ENCODE peak calls at places on chromosomes 5 and 9, in nine cellular contexts. One of them, this sample, is unnamed.

GRCh38 chr9:4887556-4887955 is 94.8 kb downstream of the RCL1 start:
- DNase-seq in islet precursor cell: no peak
- DNase-seq in cardiac fibroblast: peak; percentile 81
- DNase-seq in NCI-H345: peak; percentile 34
- DNase-seq in psoas muscle: no peak
- DNase-seq in HEK293T: no peak
- DNase-seq in GM23248: peak; percentile 57
- DNase-seq in stimulated activated CD8-positive, alpha-beta memory T cell treated with anti-CD3 and anti-CD28 coated beads, Interleukin-15, amount 100 ng/mL, for 24 hours: no peak
- DNase-seq in left cardiac atrium: peak; percentile 39
- DNase-seq in this sample: peak; percentile 38

GRCh38 chr5:148834689-148835088 is 8.3 kb downstream of the ADRB2 start:
- DNase-seq in NCI-H345: no peak
- DNase-seq in cardiac fibroblast: no peak
- DNase-seq in stimulated activated CD8-positive, alpha-beta memory T cell treated with anti-CD3 and anti-CD28 coated beads, Interleukin-15, amount 100 ng/mL, for 24 hours: no peak
- DNase-seq in psoas muscle: no peak
- DNase-seq in HEK293T: no peak
- DNase-seq in islet precursor cell: no peak
- DNase-seq in left cardiac atrium: no peak
- DNase-seq in GM23248: no peak
- DNase-seq in this sample: no peak

GRCh38 chr9:14383296-14383695 is 69.4 kb upstream of the NFIB start:
- DNase-seq in left cardiac atrium: peak; percentile 31
- DNase-seq in HEK293T: no peak
- DNase-seq in psoas muscle: no peak
- DNase-seq in stimulated activated CD8-positive, alpha-beta memory T cell treated with anti-CD3 and anti-CD28 coated beads, Interleukin-15, amount 100 ng/mL, for 24 hours: no peak
- DNase-seq in NCI-H345: peak; percentile 68
- DNase-seq in islet precursor cell: no peak
- DNase-seq in GM23248: peak; percentile 64
- DNase-seq in cardiac fibroblast: peak; percentile 77
- DNase-seq in this sample: peak; percentile 61

GRCh38 chr5:142248853-142249462 is 75.9 kb downstream of the SPRY4 start:
- DNase-seq in stimulated activated CD8-positive, alpha-beta memory T cell treated with anti-CD3 and anti-CD28 coated beads, Interleukin-15, amount 100 ng/mL, for 24 hours: no peak
- DNase-seq in NCI-H345: no peak
- DNase-seq in HEK293T: no peak
- DNase-seq in psoas muscle: peak; percentile 68
- DNase-seq in cardiac fibroblast: peak; percentile 24
- DNase-seq in GM23248: peak; percentile 70
- DNase-seq in left cardiac atrium: peak; percentile 72
- DNase-seq in islet precursor cell: peak; percentile 79
- DNase-seq in this sample: peak; percentile 50

GRCh38 chr9:9820411-9820810 is 792.4 kb downstream of the PTPRD start:
- DNase-seq in HEK293T: no peak
- DNase-seq in GM23248: no peak
- DNase-seq in left cardiac atrium: no peak
- DNase-seq in islet precursor cell: no peak
- DNase-seq in cardiac fibroblast: no peak
- DNase-seq in NCI-H345: no peak
- DNase-seq in stimulated activated CD8-positive, alpha-beta memory T cell treated with anti-CD3 and anti-CD28 coated beads, Interleukin-15, amount 100 ng/mL, for 24 hours: no peak
- DNase-seq in psoas muscle: no peak
- DNase-seq in this sample: peak; percentile 85

GRCh38 chr9:4012446-4012845 is 287.4 kb downstream of the GLIS3 start:
- DNase-seq in GM23248: no peak
- DNase-seq in HEK293T: no peak
- DNase-seq in islet precursor cell: no peak
- DNase-seq in cardiac fibroblast: no peak
- DNase-seq in NCI-H345: no peak
- DNase-seq in stimulated activated CD8-positive, alpha-beta memory T cell treated with anti-CD3 and anti-CD28 coated beads, Interleukin-15, amount 100 ng/mL, for 24 hours: no peak
- DNase-seq in left cardiac atrium: no peak
- DNase-seq in psoas muscle: no peak
- DNase-seq in this sample: peak; percentile 65

GRCh38 chr5:179406031-179406681 is 60.9 kb upstream of the ADAMTS2 start:
- DNase-seq in islet precursor cell: peak; percentile 45
- DNase-seq in psoas muscle: no peak
- DNase-seq in left cardiac atrium: peak; percentile 40
- DNase-seq in HEK293T: no peak
- DNase-seq in stimulated activated CD8-positive, alpha-beta memory T cell treated with anti-CD3 and anti-CD28 coated beads, Interleukin-15, amount 100 ng/mL, for 24 hours: no peak
- DNase-seq in GM23248: peak; percentile 46
- DNase-seq in NCI-H345: no peak
- DNase-seq in cardiac fibroblast: peak; percentile 55
- DNase-seq in this sample: no peak

GRCh38 chr9:15485836-15486678 is 24.7 kb downstream of the PSIP1 start:
- DNase-seq in psoas muscle: no peak
- DNase-seq in NCI-H345: no peak
- DNase-seq in HEK293T: no peak
- DNase-seq in stimulated activated CD8-positive, alpha-beta memory T cell treated with anti-CD3 and anti-CD28 coated beads, Interleukin-15, amount 100 ng/mL, for 24 hours: no peak
- DNase-seq in left cardiac atrium: no peak
- DNase-seq in islet precursor cell: no peak
- DNase-seq in GM23248: peak; percentile 58
- DNase-seq in cardiac fibroblast: peak; percentile 44
- DNase-seq in this sample: peak; percentile 36

GRCh38 chr9:126166866-126167265 is 159.8 kb upstream of the MVB12B start:
- DNase-seq in cardiac fibroblast: no peak
- DNase-seq in left cardiac atrium: no peak
- DNase-seq in stimulated activated CD8-positive, alpha-beta memory T cell treated with anti-CD3 and anti-CD28 coated beads, Interleukin-15, amount 100 ng/mL, for 24 hours: no peak
- DNase-seq in psoas muscle: no peak
- DNase-seq in NCI-H345: no peak
- DNase-seq in islet precursor cell: no peak
- DNase-seq in GM23248: no peak
- DNase-seq in HEK293T: no peak
- DNase-seq in this sample: no peak

GRCh38 chr5:161602739-161603138 is 56.2 kb upstream of the GABRB2 start:
- DNase-seq in HEK293T: no peak
- DNase-seq in GM23248: no peak
- DNase-seq in cardiac fibroblast: no peak
- DNase-seq in NCI-H345: no peak
- DNase-seq in psoas muscle: no peak
- DNase-seq in left cardiac atrium: no peak
- DNase-seq in stimulated activated CD8-positive, alpha-beta memory T cell treated with anti-CD3 and anti-CD28 coated beads, Interleukin-15, amount 100 ng/mL, for 24 hours: no peak
- DNase-seq in islet precursor cell: no peak
- DNase-seq in this sample: no peak

GRCh38 chr5:123813251-123813650 is 301.3 kb downstream of the CSNK1G3 start:
- DNase-seq in stimulated activated CD8-positive, alpha-beta memory T cell treated with anti-CD3 and anti-CD28 coated beads, Interleukin-15, amount 100 ng/mL, for 24 hours: no peak
- DNase-seq in cardiac fibroblast: no peak
- DNase-seq in GM23248: no peak
- DNase-seq in HEK293T: no peak
- DNase-seq in psoas muscle: no peak
- DNase-seq in NCI-H345: no peak
- DNase-seq in left cardiac atrium: no peak
- DNase-seq in islet precursor cell: no peak
- DNase-seq in this sample: peak; percentile 25

GRCh38 chr5:88551724-88552345 is 283.2 kb upstream of the TMEM161B start:
- DNase-seq in psoas muscle: no peak
- DNase-seq in stimulated activated CD8-positive, alpha-beta memory T cell treated with anti-CD3 and anti-CD28 coated beads, Interleukin-15, amount 100 ng/mL, for 24 hours: no peak
- DNase-seq in cardiac fibroblast: no peak
- DNase-seq in islet precursor cell: peak; percentile 83
- DNase-seq in GM23248: no peak
- DNase-seq in HEK293T: no peak
- DNase-seq in NCI-H345: no peak
- DNase-seq in left cardiac atrium: no peak
- DNase-seq in this sample: no peak

GRCh38 chr5:159874308-159874707 is 42.0 kb upstream of the ADRA1B start:
- DNase-seq in NCI-H345: no peak
- DNase-seq in left cardiac atrium: no peak
- DNase-seq in islet precursor cell: no peak
- DNase-seq in cardiac fibroblast: no peak
- DNase-seq in HEK293T: no peak
- DNase-seq in stimulated activated CD8-positive, alpha-beta memory T cell treated with anti-CD3 and anti-CD28 coated beads, Interleukin-15, amount 100 ng/mL, for 24 hours: no peak
- DNase-seq in GM23248: peak; percentile 75
- DNase-seq in psoas muscle: no peak
- DNase-seq in this sample: no peak

GRCh38 chr9:131545003-131545785 is at the start of gene PRRT1B:
- DNase-seq in cardiac fibroblast: no peak
- DNase-seq in NCI-H345: no peak
- DNase-seq in HEK293T: no peak
- DNase-seq in GM23248: peak; percentile 13
- DNase-seq in stimulated activated CD8-positive, alpha-beta memory T cell treated with anti-CD3 and anti-CD28 coated beads, Interleukin-15, amount 100 ng/mL, for 24 hours: no peak
- DNase-seq in psoas muscle: no peak
- DNase-seq in islet precursor cell: no peak
- DNase-seq in left cardiac atrium: no peak
- DNase-seq in this sample: no peak

GRCh38 chr9:28801144-28801799 is 1228.0 kb upstream of the C9orf72 start:
- DNase-seq in cardiac fibroblast: no peak
- DNase-seq in islet precursor cell: no peak
- DNase-seq in NCI-H345: no peak
- DNase-seq in GM23248: no peak
- DNase-seq in stimulated activated CD8-positive, alpha-beta memory T cell treated with anti-CD3 and anti-CD28 coated beads, Interleukin-15, amount 100 ng/mL, for 24 hours: no peak
- DNase-seq in HEK293T: no peak
- DNase-seq in psoas muscle: no peak
- DNase-seq in left cardiac atrium: no peak
- DNase-seq in this sample: peak; percentile 43

GRCh38 chr5:155953335-155953734 is 373.6 kb upstream of the SGCD start:
- DNase-seq in islet precursor cell: peak; percentile 73
- DNase-seq in HEK293T: no peak
- DNase-seq in cardiac fibroblast: no peak
- DNase-seq in NCI-H345: no peak
- DNase-seq in left cardiac atrium: no peak
- DNase-seq in psoas muscle: no peak
- DNase-seq in GM23248: peak; percentile 23
- DNase-seq in stimulated activated CD8-positive, alpha-beta memory T cell treated with anti-CD3 and anti-CD28 coated beads, Interleukin-15, amount 100 ng/mL, for 24 hours: no peak
- DNase-seq in this sample: no peak

GRCh38 chr5:95446009-95446408 is 54.8 kb downstream of the FAM81B start:
- DNase-seq in left cardiac atrium: no peak
- DNase-seq in HEK293T: no peak
- DNase-seq in NCI-H345: no peak
- DNase-seq in islet precursor cell: peak; percentile 92
- DNase-seq in stimulated activated CD8-positive, alpha-beta memory T cell treated with anti-CD3 and anti-CD28 coated beads, Interleukin-15, amount 100 ng/mL, for 24 hours: no peak
- DNase-seq in GM23248: peak; percentile 33
- DNase-seq in cardiac fibroblast: peak; percentile 76
- DNase-seq in psoas muscle: no peak
- DNase-seq in this sample: peak; percentile 57

GRCh38 chr9:105244996-105245719 is 707 bp downstream of the SLC44A1 start:
- DNase-seq in left cardiac atrium: peak; percentile 35
- DNase-seq in islet precursor cell: peak; percentile 87
- DNase-seq in GM23248: peak; percentile 76
- DNase-seq in stimulated activated CD8-positive, alpha-beta memory T cell treated with anti-CD3 and anti-CD28 coated beads, Interleukin-15, amount 100 ng/mL, for 24 hours: peak; percentile 5
- DNase-seq in psoas muscle: peak; percentile 64
- DNase-seq in NCI-H345: peak; percentile 64
- DNase-seq in HEK293T: peak; percentile 26
- DNase-seq in cardiac fibroblast: peak; percentile 61
- DNase-seq in this sample: no peak